ENCODE peak calls at places on chromosomes 7 and 10, in five cellular contexts. U is DMS153, N is head of caudate nucleus, W is posterior vena cava, H is T-helper 1 cell. L is an unnamed sample.

GRCh38 chr7:111090834-111091233 is at the start of gene LRRN3:
- DNase-seq in U (peak; percentile 59), N (peak; percentile 85), W (no peak), H (no peak), L (no peak)

GRCh38 chr10:132096223-132096622 is 30.5 kb downstream of the JAKMIP3 start:
- DNase-seq in U (no peak), N (no peak), W (peak; percentile 66), H (no peak), L (no peak)

GRCh38 chr7:29327455-29327854 is 132.9 kb downstream of the CHN2 start:
- DNase-seq in U (peak; percentile 58), N (no peak), W (no peak), H (no peak), L (no peak)

GRCh38 chr10:58475322-58476277 is 37.1 kb upstream of the BICC1 start:
- DNase-seq in U (no peak), N (no peak), W (no peak), H (no peak), L (no peak)

GRCh38 chr10:58137813-58138212 is 129.9 kb downstream of the IPMK start:
- DNase-seq in U (peak; percentile 90), N (peak; percentile 22), W (no peak), H (no peak), L (no peak)

GRCh38 chr7:159311172-159311494 is 166.5 kb upstream of the VIPR2 start:
- DNase-seq in U (no peak), N (no peak), W (no peak), H (no peak), L (no peak)

GRCh38 chr7:38299275-38299931 is 26.0 kb upstream of the TARP start:
- DNase-seq in U (no peak), N (no peak), W (no peak), H (no peak), L (no peak)

GRCh38 chr7:31413735-31414134 is 73.2 kb upstream of the NEUROD6 start:
- DNase-seq in U (no peak), N (no peak), W (no peak), H (no peak), L (no peak)

GRCh38 chr7:108335264-108335918 is 120.8 kb downstream of the NRCAM start:
- DNase-seq in U (peak; percentile 27), N (peak; percentile 38), W (no peak), H (no peak), L (no peak)

GRCh38 chr10:72255977-72256729 is 17.6 kb upstream of the DDIT4 start:
- DNase-seq in U (no peak), N (no peak), W (no peak), H (no peak), L (no peak)

GRCh38 chr7:76302299-76303056 is at the start of gene HSPB1:
- DNase-seq in U (peak; percentile 87), N (peak; percentile 84), W (peak; percentile 98), H (peak; percentile 62), L (peak; percentile 41)

GRCh38 chr7:28536259-28536658 is 123.9 kb downstream of the CREB5 start:
- DNase-seq in U (no peak), N (no peak), W (no peak), H (no peak), L (no peak)

GRCh38 chr7:105806592-105807266 is 69.7 kb downstream of the ATXN7L1 start:
- DNase-seq in U (no peak), N (peak; percentile 62), W (no peak), H (no peak), L (no peak)

GRCh38 chr10:98030093-98030821 is at the start of gene CRTAC1:
- DNase-seq in U (peak; percentile 87), N (peak; percentile 84), W (no peak), H (no peak), L (no peak)

GRCh38 chr7:131513245-131514061 is 43.0 kb downstream of the PODXL start:
- DNase-seq in U (peak; percentile 84), N (peak; percentile 87), W (peak; percentile 93), H (peak; percentile 61), L (peak; percentile 62)

GRCh38 chr10:30215631-30216030 is 133.4 kb downstream of the MTPAP start:
- DNase-seq in U (peak; percentile 50), N (no peak), W (no peak), H (no peak), L (no peak)

GRCh38 chr10:63553031-63553430 is 31.8 kb downstream of the REEP3 start:
- DNase-seq in U (no peak), N (no peak), W (no peak), H (no peak), L (no peak)

GRCh38 chr10:99965700-99966099 is 44.0 kb downstream of the DNMBP start:
- DNase-seq in U (no peak), N (no peak), W (no peak), H (no peak), L (no peak)

GRCh38 chr10:47361293-47361692 is 13.1 kb downstream of the RBP3 start:
- DNase-seq in U (no peak), N (peak; percentile 74), W (peak; percentile 80), H (no peak), L (no peak)

GRCh38 chr7:84492565-84493034 is 298.0 kb upstream of the SEMA3A start:
- DNase-seq in U (no peak), N (no peak), W (no peak), H (no peak), L (no peak)

GRCh38 chr10:27192284-27192683 is 37.1 kb downstream of the MASTL start:
- DNase-seq in U (no peak), N (no peak), W (no peak), H (no peak), L (no peak)

GRCh38 chr7:135158141-135158655 is 10.3 kb downstream of the TMEM140 start:
- DNase-seq in U (no peak), N (no peak), W (no peak), H (no peak), L (no peak)

GRCh38 chr10:130138479-130138866 is 2.3 kb downstream of the GLRX3 start:
- DNase-seq in U (peak; percentile 97), N (no peak), W (no peak), H (no peak), L (no peak)

GRCh38 chr10:13637303-13637856 is 50.6 kb downstream of the PRPF18 start:
- DNase-seq in U (no peak), N (no peak), W (no peak), H (no peak), L (no peak)

GRCh38 chr7:39404910-39405309 is 161.3 kb upstream of the YAE1 start:
- DNase-seq in U (no peak), N (no peak), W (no peak), H (no peak), L (no peak)

L was measured in T-helper 17 cell.